ENCODE peak calls at places on chromosomes 12 and 14, in five cellular contexts. G is left cardiac atrium; L is activated naive CD8-positive, alpha-beta T cell treated with anti-CD3 and anti-CD28 coated beads, Interleukin-2, amount 50 U/mL, for 24 hours; O is WTC11; H is stimulated activated naive CD4-positive, alpha-beta T cell. W is an unnamed sample.

GRCh38 chr12:85275359-85275758 is 4.7 kb upstream of the ALX1 start:
- DNase-seq in G (no peak), L (no peak), O (no peak), H (no peak), W (no peak)

GRCh38 chr12:96026331-96026730 is 9.1 kb downstream of the LTA4H start:
- DNase-seq in G (no peak), L (no peak), O (no peak), H (no peak), W (no peak)

GRCh38 chr12:111733340-111733739 is 33.4 kb upstream of the ALDH2 start:
- DNase-seq in G (no peak), L (no peak), O (no peak), H (no peak), W (no peak)

GRCh38 chr12:53703746-53704145 is 23.5 kb downstream of the CALCOCO1 start:
- DNase-seq in G (no peak), L (no peak), O (no peak), H (no peak), W (peak; percentile 21)

GRCh38 chr12:116517431-116518045 is 41.6 kb upstream of the MAP1LC3B2 start:
- DNase-seq in G (no peak), L (no peak), O (no peak), H (no peak), W (no peak)

GRCh38 chr12:42704340-42704739 is 114.8 kb upstream of the PRICKLE1 start:
- DNase-seq in G (no peak), L (no peak), O (no peak), H (no peak), W (no peak)

GRCh38 chr14:102055181-102055901 is 31.5 kb downstream of the HSP90AA1 start:
- DNase-seq in G (no peak), L (no peak), O (peak; percentile 57), H (no peak), W (no peak)

GRCh38 chr14:103087343-103087835 is 3.4 kb downstream of the LBHD2 start:
- DNase-seq in G (no peak), L (no peak), O (no peak), H (no peak), W (no peak)

GRCh38 chr12:131487379-131488129 is 223.3 kb upstream of the SFSWAP start:
- DNase-seq in G (peak; percentile 39), L (no peak), O (no peak), H (no peak), W (no peak)

GRCh38 chr12:29722164-29722563 is 61.6 kb downstream of the TMTC1 start:
- DNase-seq in G (no peak), L (no peak), O (no peak), H (no peak), W (no peak)

GRCh38 chr12:76020281-76020680 is 11.3 kb downstream of the PHLDA1 start:
- DNase-seq in G (no peak), L (peak; percentile 76), O (no peak), H (peak; percentile 9), W (peak; percentile 83)

GRCh38 chr12:124420972-124421674 is 126.2 kb downstream of the RFLNA start:
- DNase-seq in G (peak; percentile 80), L (no peak), O (no peak), H (no peak), W (no peak)

GRCh38 chr14:31090872-31091764 is 64.9 kb upstream of the STRN3 start:
- DNase-seq in G (no peak), L (no peak), O (no peak), H (no peak), W (peak; percentile 92)

GRCh38 chr14:53850714-53851296 is 105.8 kb downstream of the BMP4 start:
- DNase-seq in G (no peak), L (no peak), O (no peak), H (no peak), W (peak; percentile 53)

GRCh38 chr12:55842681-55843429 is at the start of gene MMP19:
- DNase-seq in G (no peak), L (no peak), O (no peak), H (no peak), W (peak; percentile 86)

GRCh38 chr14:104120281-104120741 is 18.1 kb upstream of the KIF26A start:
- DNase-seq in G (no peak), L (no peak), O (no peak), H (no peak), W (no peak)

GRCh38 chr14:59161571-59162175 is 26.8 kb upstream of the DAAM1 start:
- DNase-seq in G (no peak), L (peak; percentile 7), O (no peak), H (no peak), W (peak; percentile 95)

GRCh38 chr12:109998241-109998903 is 858 bp upstream of the ANKRD13A start:
- DNase-seq in G (no peak), L (no peak), O (no peak), H (no peak), W (peak; percentile 93)

GRCh38 chr12:84840356-84840755 is 72.2 kb downstream of the SLC6A15 start:
- DNase-seq in G (no peak), L (no peak), O (no peak), H (no peak), W (no peak)

W was measured in LHCN-M2.